ENCODE peak calls at places on chromosomes 12 and 14, in nine cellular contexts. C is epithelial cell of esophagus, S is cardiac fibroblast, F is brain microvascular endothelial cell, V is IMR-90, G is Panc1, W is MM.1S, H is ovary, Z is breast epithelium. D is an unnamed sample.
A peak's percentile ranks its signal among the peaks of the same experiment; 100 is the strongest.

GRCh38 chr12:64618953-64619590 is 8.8 kb downstream of the RASSF3 start:
- DNase-seq in C (peak; percentile 33), S (peak; percentile 71), F (peak; percentile 19), V (peak; percentile 78), G (no peak), W (peak; percentile 14), H (no peak), Z (no peak), D (no peak)

GRCh38 chr12:120196363-120196762 is 1.8 kb upstream of the GCN1 start:
- DNase-seq in C (no peak), S (no peak), F (no peak), V (no peak), G (no peak), W (no peak), H (no peak), Z (no peak), D (no peak)

GRCh38 chr12:38053655-38054464 is 262.7 kb upstream of the ALG10B start:
- DNase-seq in C (peak; percentile 46), S (no peak), F (no peak), V (no peak), G (no peak), W (peak; percentile 73), H (no peak), Z (no peak), D (no peak)

GRCh38 chr12:5170894-5171293 is 127.2 kb downstream of the KCNA5 start:
- DNase-seq in C (no peak), S (no peak), F (no peak), V (peak; percentile 41), G (no peak), W (no peak), H (no peak), Z (no peak), D (no peak)

GRCh38 chr12:20505056-20505455 is 136.7 kb downstream of the PDE3A start:
- DNase-seq in C (no peak), S (no peak), F (no peak), V (peak; percentile 21), G (no peak), W (no peak), H (no peak), Z (no peak), D (no peak)

GRCh38 chr14:104346112-104346462 is 207.7 kb downstream of the KIF26A start:
- DNase-seq in C (no peak), S (no peak), F (no peak), V (no peak), G (no peak), W (no peak), H (no peak), Z (no peak), D (no peak)

GRCh38 chr14:49139593-49139992 is 446.6 kb downstream of the RPS29 start:
- DNase-seq in C (no peak), S (no peak), F (no peak), V (no peak), G (no peak), W (no peak), H (no peak), Z (no peak), D (no peak)

GRCh38 chr12:51362307-51362706 is 15.8 kb upstream of the CELA1 start:
- DNase-seq in C (no peak), S (no peak), F (no peak), V (no peak), G (no peak), W (no peak), H (no peak), Z (no peak), D (no peak)

GRCh38 chr12:76781321-76781720 is 17.4 kb downstream of the ZDHHC17 start:
- DNase-seq in C (no peak), S (no peak), F (no peak), V (no peak), G (no peak), W (no peak), H (no peak), Z (no peak), D (no peak)

GRCh38 chr12:26791328-26791791 is 41.6 kb downstream of the ITPR2 start:
- DNase-seq in C (no peak), S (peak; percentile 47), F (no peak), V (peak; percentile 43), G (no peak), W (no peak), H (no peak), Z (no peak), D (no peak)

GRCh38 chr14:95522116-95522515 is 5.7 kb upstream of the SYNE3 start:
- DNase-seq in C (no peak), S (no peak), F (no peak), V (no peak), G (no peak), W (no peak), H (no peak), Z (no peak), D (no peak)

GRCh38 chr14:95521001-95521400 is 4.6 kb upstream of the SYNE3 start:
- DNase-seq in C (no peak), S (no peak), F (no peak), V (no peak), G (no peak), W (no peak), H (no peak), Z (no peak), D (peak; percentile 41)

GRCh38 chr14:95523051-95523817 is 6.8 kb upstream of the SYNE3 start:
- DNase-seq in C (no peak), S (peak; percentile 59), F (no peak), V (peak; percentile 55), G (no peak), W (no peak), H (no peak), Z (no peak), D (peak; percentile 37)

GRCh38 chr14:95523818-95524448 is 7.5 kb upstream of the SYNE3 start:
- DNase-seq in C (peak; percentile 59), S (peak; percentile 70), F (no peak), V (peak; percentile 89), G (no peak), W (no peak), H (no peak), Z (no peak), D (peak; percentile 60)

GRCh38 chr14:95522556-95522955 is 6.1 kb upstream of the SYNE3 start:
- DNase-seq in C (no peak), S (no peak), F (no peak), V (no peak), G (no peak), W (no peak), H (no peak), Z (no peak), D (no peak)
- H3K4me3 ChIP-seq in C (no peak overlapping the region), S (no peak overlapping the region), F (no peak overlapping the region), V (no peak overlapping the region), G (no peak overlapping the region), W (no peak overlapping the region), H (no peak overlapping the region), Z (no peak overlapping the region), D (no peak overlapping the region)

GRCh38 chr14:101706509-101707284 is 54.8 kb upstream of the PPP2R5C start:
- DNase-seq in C (no peak), S (no peak), F (no peak), V (no peak), G (no peak), W (no peak), H (no peak), Z (no peak), D (no peak)

GRCh38 chr14:101705733-101706508 is 55.6 kb upstream of the PPP2R5C start:
- DNase-seq in C (peak; percentile 22), S (peak; percentile 61), F (no peak), V (no peak), G (no peak), W (peak; percentile 40), H (no peak), Z (peak; percentile 12), D (no peak)

GRCh38 chr14:101708853-101709532 is 52.5 kb upstream of the PPP2R5C start:
- DNase-seq in C (no peak), S (no peak), F (no peak), V (no peak), G (no peak), W (no peak), H (no peak), Z (peak; percentile 12), D (no peak)

GRCh38 chr14:101707863-101708620 is 53.5 kb upstream of the PPP2R5C start:
- DNase-seq in C (no peak), S (no peak), F (no peak), V (no peak), G (no peak), W (no peak), H (no peak), Z (peak; percentile 17), D (no peak)

DNA sequence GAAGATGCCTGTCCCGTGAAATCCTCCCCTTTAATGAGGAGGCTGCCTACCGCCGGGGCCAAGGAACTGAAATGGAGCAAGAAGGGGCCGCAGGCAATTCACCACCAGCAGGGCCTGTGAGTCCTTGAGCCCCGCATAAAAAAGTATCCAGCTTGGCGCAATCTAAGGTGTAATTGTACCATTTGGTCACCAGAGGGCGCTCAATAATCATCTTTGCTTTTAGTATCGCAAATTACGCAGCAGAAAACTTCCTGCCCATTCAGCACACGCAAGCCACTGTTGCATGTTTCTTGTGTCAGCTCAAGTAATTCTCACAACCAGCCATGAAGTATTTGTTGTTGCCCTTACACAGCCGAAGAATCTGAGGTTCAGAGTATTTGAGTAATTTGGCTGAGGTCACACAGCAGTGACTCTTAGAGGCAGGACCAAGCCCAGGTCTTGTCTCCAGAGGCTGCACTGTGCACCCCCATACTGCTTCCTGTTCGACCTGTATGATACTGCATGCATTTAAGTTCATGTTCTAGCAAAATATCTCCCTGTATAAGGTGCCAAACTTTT is 54.1 kb upstream of the PPP2R5C start:
- DNase-seq in C (peak; percentile 81), S (peak; percentile 90), F (peak; percentile 66), V (peak; percentile 81), G (peak; percentile 43), W (peak; percentile 61), H (peak; percentile 68), Z (peak; percentile 40), D (no peak)
- H3K4me3 ChIP-seq in C (no peak overlapping the region), S (no peak overlapping the region), F (no peak overlapping the region), V (no peak overlapping the region), G (no peak overlapping the region), W (peak overlapping the region; percentile 25), H (no peak overlapping the region), Z (no peak overlapping the region), D (no peak overlapping the region)

GRCh38 chr12:14417717-14418116 is 52.2 kb downstream of the ATF7IP start:
- DNase-seq in C (peak; percentile 88), S (peak; percentile 94), F (peak; percentile 96), V (peak; percentile 92), G (no peak), W (peak; percentile 21), H (no peak), Z (no peak), D (peak; percentile 24)

GRCh38 chr12:14422516-14423230 is 57.2 kb downstream of the ATF7IP start:
- DNase-seq in C (peak; percentile 60), S (no peak), F (no peak), V (no peak), G (no peak), W (no peak), H (no peak), Z (no peak), D (no peak)

GRCh38 chr12:14416658-14417057 is 51.2 kb downstream of the ATF7IP start:
- DNase-seq in C (peak; percentile 76), S (peak; percentile 92), F (peak; percentile 89), V (peak; percentile 93), G (no peak), W (peak; percentile 75), H (no peak), Z (no peak), D (no peak)

GRCh38 chr12:14418526-14418925 is 53.0 kb downstream of the ATF7IP start:
- DNase-seq in C (peak; percentile 33), S (peak; percentile 50), F (no peak), V (peak; percentile 38), G (no peak), W (no peak), H (no peak), Z (no peak), D (no peak)
- H3K4me3 ChIP-seq in C (no peak overlapping the region), S (no peak overlapping the region), F (no peak overlapping the region), V (no peak overlapping the region), G (no peak overlapping the region), W (no peak overlapping the region), H (no peak overlapping the region), Z (no peak overlapping the region), D (peak overlapping the region; percentile 1)

GRCh38 chr12:21666722-21667121 is 9.1 kb upstream of the LDHB start:
- DNase-seq in C (no peak), S (no peak), F (no peak), V (no peak), G (no peak), W (no peak), H (no peak), Z (no peak), D (no peak)
- H3K4me3 ChIP-seq in C (no peak overlapping the region), S (no peak overlapping the region), F (no peak overlapping the region), V (no peak overlapping the region), G (no peak overlapping the region), W (no peak overlapping the region), H (no peak overlapping the region), Z (no peak overlapping the region), D (no peak overlapping the region)